ENCODE peak calls at places on chromosomes 4 and X, in eight cellular contexts. A is body of pancreas; J is cardiac fibroblast; E is left ventricle myocardium inferior; Q is CD8-positive, alpha-beta T cell; Y is choroid plexus epithelial cell; X is ascending aorta; P is heart left ventricle. M is an unnamed sample.
A peak's percentile ranks its signal among the peaks of the same experiment; 100 is the strongest.

GRCh38 chrX:41014776-41015175 is 70.5 kb upstream of the USP9X start:
- DNase-seq in X (no peak), P (no peak), Y (no peak), E (no peak), A (no peak), J (peak; percentile 82), Q (no peak), M (no peak)

GRCh38 chr4:182716207-182716606 is 201.0 kb downstream of the DCTD start:
- DNase-seq in J (no peak), E (no peak), Q (no peak), A (no peak), P (no peak), Y (no peak), X (no peak), M (no peak)

GRCh38 chr4:142169216-142169615 is 532.8 kb downstream of the IL15 start:
- DNase-seq in A (no peak), X (no peak), Q (no peak), J (no peak), Y (no peak), E (no peak), P (no peak), M (no peak)

GRCh38 chr4:3041192-3042142 is 32.9 kb downstream of the HTT-AS start:
- DNase-seq in A (peak; percentile 19), Y (peak; percentile 11), X (peak; percentile 17), P (peak; percentile 81), Q (no peak), E (peak; percentile 60), J (peak; percentile 70), M (no peak)

GRCh38 chr4:145480257-145480656 is 1.4 kb upstream of the SMAD1 start:
- DNase-seq in X (no peak), P (no peak), Y (no peak), A (no peak), J (no peak), E (no peak), Q (no peak), M (no peak)

GRCh38 chrX:108737754-108738153 is 1.4 kb upstream of the IRS4 start:
- DNase-seq in J (no peak), X (no peak), A (no peak), Y (no peak), Q (no peak), E (no peak), P (no peak), M (no peak)

GRCh38 chr4:183249854-183250253 is 70.2 kb downstream of the CLDN22 start:
- DNase-seq in A (peak; percentile 61), Q (no peak), P (no peak), J (peak; percentile 63), X (no peak), E (no peak), Y (peak; percentile 77), M (no peak)

GRCh38 chr4:26964512-26964911 is 103.9 kb downstream of the STIM2 start:
- DNase-seq in E (no peak), Q (no peak), A (no peak), J (no peak), X (no peak), Y (no peak), P (no peak), M (no peak)

GRCh38 chr4:155787113-155787710 is 28.4 kb downstream of the GUCY1B1 start:
- DNase-seq in Y (peak; percentile 74), J (peak; percentile 77), Q (no peak), E (no peak), A (peak; percentile 36), X (no peak), P (no peak), M (no peak)

GRCh38 chr4:1416948-1417260 is 10.7 kb upstream of the NKX1-1 start:
- DNase-seq in Q (no peak), J (no peak), A (no peak), E (no peak), Y (no peak), X (no peak), P (no peak), M (no peak)

GRCh38 chr4:153713840-153714239 is 29.8 kb downstream of the TLR2 start:
- DNase-seq in Y (peak; percentile 30), Q (no peak), J (peak; percentile 34), P (no peak), A (no peak), X (no peak), E (no peak), M (no peak)

GRCh38 chr4:2437475-2438215 is 18.9 kb downstream of the CFAP99 start:
- DNase-seq in P (no peak), Y (no peak), X (no peak), J (no peak), Q (no peak), E (no peak), A (no peak), M (no peak)

GRCh38 chr4:4625488-4625887 is 83.6 kb upstream of the STX18 start:
- DNase-seq in Y (peak; percentile 81), X (no peak), J (peak; percentile 7), P (no peak), E (no peak), A (no peak), Q (no peak), M (no peak)

GRCh38 chr4:40189997-40190396 is 6.8 kb upstream of the RHOH start:
- DNase-seq in E (no peak), J (no peak), A (peak; percentile 63), X (no peak), Y (no peak), P (peak; percentile 30), Q (no peak), M (no peak)

GRCh38 chr4:4480685-4481393 is 61.0 kb downstream of the STX18 start:
- DNase-seq in A (no peak), E (no peak), J (peak; percentile 37), Y (peak; percentile 65), P (no peak), X (no peak), Q (no peak), M (no peak)

GRCh38 chr4:76784237-76784636 is 113.7 kb downstream of the SOWAHB start:
- DNase-seq in J (peak; percentile 20), A (no peak), P (no peak), X (no peak), Y (peak; percentile 29), E (no peak), Q (no peak), M (no peak)

GRCh38 chrX:23504895-23505294 is 162.4 kb upstream of the PRDX4 start:
- DNase-seq in X (no peak), E (no peak), J (peak; percentile 33), Y (no peak), A (no peak), Q (no peak), P (no peak), M (no peak)

GRCh38 chr4:5821665-5822358 is 71.1 kb downstream of the CRMP1 start:
- DNase-seq in Y (no peak), X (no peak), A (no peak), P (no peak), J (no peak), E (no peak), Q (no peak), M (no peak)

GRCh38 chr4:133146574-133147198 is 2.4 kb upstream of the PCDH10 start:
- DNase-seq in E (no peak), Q (no peak), P (no peak), A (peak; percentile 38), Y (peak; percentile 76), X (no peak), J (peak; percentile 66), M (no peak)

GRCh38 chr4:112318239-112319142 is 21.3 kb downstream of the ALPK1 start:
- DNase-seq in X (no peak), J (no peak), E (no peak), Y (no peak), Q (no peak), A (no peak), P (no peak), M (no peak)

GRCh38 chr4:30721353-30722091 is 1.4 kb downstream of the PCDH7 start:
- DNase-seq in A (peak; percentile 42), J (peak; percentile 22), Q (no peak), P (peak; percentile 47), X (no peak), E (peak; percentile 33), Y (peak; percentile 36), M (no peak)
- TF ChIP-seq CTCF in A (peak; percentile 63), J (no peak), Q (no peak), P (no peak), X (no peak), E (peak; percentile 54), Y (no peak), M (no peak)

GRCh38 chr4:41751325-41752061 is 3.0 kb upstream of the PHOX2B start:
- DNase-seq in P (no peak), A (no peak), Q (no peak), E (no peak), X (no peak), J (no peak), Y (no peak), M (no peak)
- H3K4me3 ChIP-seq in P (no peak overlapping the region), A (no peak overlapping the region), Q (no peak overlapping the region), E (no peak overlapping the region), X (no peak overlapping the region), J (no peak overlapping the region), Y (no peak overlapping the region), M (no peak overlapping the region)

GRCh38 chr4:162644346-162644745 is 480.5 kb upstream of the FSTL5 start:
- DNase-seq in P (no peak), A (no peak), Q (no peak), Y (peak; percentile 55), E (no peak), J (peak; percentile 59), X (no peak), M (peak; percentile 71)

GRCh38 chr4:162650166-162650565 is 486.4 kb upstream of the FSTL5 start:
- DNase-seq in J (no peak), X (no peak), Q (no peak), Y (no peak), E (no peak), A (no peak), P (no peak), M (no peak)

GRCh38 chr4:162640152-162640551 is 476.4 kb upstream of the FSTL5 start:
- DNase-seq in X (no peak), E (no peak), Q (no peak), P (no peak), J (no peak), Y (no peak), A (no peak), M (no peak)

DNA sequence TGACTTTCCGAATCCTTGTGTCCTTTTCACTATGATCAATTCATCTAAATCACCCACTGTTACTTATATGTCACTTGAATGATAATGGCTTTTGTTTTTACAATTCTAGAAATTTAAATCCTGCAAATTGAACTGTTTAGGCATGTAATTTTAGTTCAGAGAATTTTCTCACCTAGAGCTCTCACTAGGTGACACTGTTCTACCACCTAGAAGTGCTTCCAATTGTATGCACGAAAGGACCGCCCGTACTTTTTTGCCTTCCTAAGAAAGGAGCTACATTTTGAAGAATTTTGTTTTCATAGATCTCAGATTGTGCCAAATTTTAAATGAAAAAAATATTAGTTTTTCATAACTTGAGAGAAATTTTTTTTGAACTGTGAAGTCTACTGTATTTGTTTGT is 481.6 kb upstream of the FSTL5 start:
- DNase-seq in Q (no peak), P (no peak), J (peak; percentile 26), X (no peak), Y (peak; percentile 78), E (no peak), A (no peak), M (no peak)
- TF ChIP-seq CTCF in Q (no peak), P (no peak), J (no peak), X (peak; percentile 30), Y (peak; percentile 53), E (peak; percentile 62), A (no peak), M (no peak)

GRCh38 chr4:115219315-115219840 is 106.0 kb upstream of the NDST4 start:
- DNase-seq in A (no peak), Q (no peak), Y (no peak), E (no peak), J (no peak), P (no peak), X (no peak), M (no peak)

GRCh38 chr4:115219862-115220261 is 106.4 kb upstream of the NDST4 start:
- DNase-seq in A (no peak), P (no peak), Y (no peak), E (no peak), X (no peak), Q (no peak), J (no peak), M (no peak)

GRCh38 chr4:115222061-115222460 is 108.6 kb upstream of the NDST4 start:
- DNase-seq in J (no peak), E (no peak), A (no peak), Y (no peak), Q (no peak), X (no peak), P (no peak), M (no peak)
- H3K4me3 ChIP-seq in J (no peak overlapping the region), E (no peak overlapping the region), A (no peak overlapping the region), Y (no peak overlapping the region), Q (no peak overlapping the region), X (no peak overlapping the region), P (no peak overlapping the region), M (no peak overlapping the region)